ENCODE peak calls at places on chromosome 18, in nine cellular contexts. C is A673; I is lower lobe of right lung; L is stimulated activated CD8-positive, alpha-beta memory T cell treated with anti-CD3 and anti-CD28 coated beads, Interleukin-15, amount 100 ng/mL, for 24 hours; V is glutamatergic neuron; T is activated T-helper 9 cell treated with anti-CD3 and anti-CD28 coated beads, Interleukin-2, amount 50 U/mL, for 16 hours; W is mucosa of descending colon; O is activated CD4-positive, CD25-positive, alpha-beta regulatory T cell; M is activated CD4-positive, alpha-beta T cell treated with anti-CD3 and anti-CD28 coated beads for 36 hours. B is an unnamed sample.
A peak's percentile ranks its signal among the peaks of the same experiment; 100 is the strongest.

GRCh38 chr18:1017227-1017626 is 112.6 kb downstream of the ADCYAP1 start:
- DNase-seq in C (no peak), I (no peak), L (no peak), V (no peak), T (no peak), W (no peak), O (no peak), M (no peak), B (no peak)

GRCh38 chr18:8153887-8154583 is 455.2 kb upstream of the RAB12 start:
- DNase-seq in C (no peak), I (no peak), L (no peak), V (no peak), T (no peak), W (no peak), O (no peak), M (no peak), B (no peak)

GRCh38 chr18:57813245-57813644 is 10.1 kb upstream of the ATP8B1 start:
- DNase-seq in C (no peak), I (no peak), L (no peak), V (no peak), T (no peak), W (no peak), O (no peak), M (no peak), B (no peak)

GRCh38 chr18:63553117-63553516 is 10.9 kb downstream of the SERPINB12 start:
- DNase-seq in C (peak; percentile 37), I (no peak), L (no peak), V (no peak), T (no peak), W (peak; percentile 4), O (no peak), M (no peak), B (no peak)

GRCh38 chr18:77115461-77115907 is 17.1 kb downstream of the MBP start:
- DNase-seq in C (no peak), I (no peak), L (no peak), V (no peak), T (no peak), W (peak; percentile 41), O (no peak), M (no peak), B (no peak)

GRCh38 chr18:79980585-79980984 is 7.8 kb downstream of the TXNL4A start:
- DNase-seq in C (no peak), I (no peak), L (no peak), V (no peak), T (no peak), W (no peak), O (no peak), M (no peak), B (no peak)

GRCh38 chr18:43879350-43879749 is 602.1 kb upstream of the SYT4 start:
- DNase-seq in C (peak; percentile 11), I (no peak), L (no peak), V (no peak), T (no peak), W (no peak), O (no peak), M (no peak), B (no peak)

GRCh38 chr18:63297678-63298392 is 21.7 kb downstream of the BCL2 start:
- DNase-seq in C (no peak), I (no peak), L (no peak), V (no peak), T (no peak), W (no peak), O (no peak), M (no peak), B (no peak)

GRCh38 chr18:11676867-11677266 is 12.2 kb upstream of the GNAL start:
- DNase-seq in C (no peak), I (no peak), L (no peak), V (no peak), T (no peak), W (no peak), O (no peak), M (no peak), B (no peak)

GRCh38 chr18:67728364-67728763 is 211.8 kb upstream of the DSEL start:
- DNase-seq in C (no peak), I (no peak), L (no peak), V (no peak), T (no peak), W (no peak), O (no peak), M (no peak), B (no peak)

GRCh38 chr18:59047321-59047991 is 92.2 kb upstream of the SEC11C start:
- DNase-seq in C (no peak), I (no peak), L (no peak), V (no peak), T (no peak), W (no peak), O (no peak), M (no peak), B (no peak)

GRCh38 chr18:49562481-49563129 is 748 bp downstream of the LIPG start:
- DNase-seq in C (no peak), I (no peak), L (no peak), V (no peak), T (no peak), W (peak; percentile 33), O (no peak), M (peak; percentile 7), B (no peak)

GRCh38 chr18:74498712-74499629 is 2.8 kb downstream of the CNDP2 start:
- DNase-seq in C (no peak), I (peak; percentile 88), L (peak; percentile 49), V (no peak), T (peak; percentile 66), W (peak; percentile 68), O (peak; percentile 47), M (peak; percentile 90), B (peak; percentile 54)

GRCh38 chr18:63158676-63159291 is 160.8 kb downstream of the BCL2 start:
- DNase-seq in C (no peak), I (no peak), L (no peak), V (no peak), T (peak; percentile 44), W (no peak), O (no peak), M (peak; percentile 75), B (no peak)

GRCh38 chr18:27717250-27717649 is 459.7 kb downstream of the CDH2 start:
- DNase-seq in C (no peak), I (no peak), L (no peak), V (no peak), T (no peak), W (no peak), O (no peak), M (no peak), B (no peak)

GRCh38 chr18:49733321-49733720 is 80.0 kb downstream of the ACAA2 start:
- DNase-seq in C (no peak), I (no peak), L (no peak), V (no peak), T (no peak), W (no peak), O (no peak), M (no peak), B (no peak)

GRCh38 chr18:51666717-51667320 is 469.3 kb upstream of the MEX3C start:
- DNase-seq in C (peak; percentile 89), I (no peak), L (no peak), V (peak; percentile 29), T (no peak), W (peak; percentile 8), O (no peak), M (no peak), B (no peak)

GRCh38 chr18:60910534-60910933 is 422.7 kb upstream of the CDH20 start:
- DNase-seq in C (no peak), I (no peak), L (no peak), V (no peak), T (no peak), W (no peak), O (no peak), M (no peak), B (no peak)

GRCh38 chr18:35376742-35377695 is at the start of gene ZNF396:
- DNase-seq in C (peak; percentile 76), I (peak; percentile 93), L (peak; percentile 36), V (peak; percentile 78), T (peak; percentile 57), W (peak; percentile 89), O (peak; percentile 41), M (peak; percentile 81), B (peak; percentile 48)

GRCh38 chr18:79399275-79400081 is 3.7 kb downstream of the NFATC1 start:
- DNase-seq in C (no peak), I (peak; percentile 61), L (no peak), V (peak; percentile 28), T (no peak), W (no peak), O (no peak), M (peak; percentile 57), B (no peak)

B was measured in activated gamma-delta T cell.